ENCODE peak calls at places on chromosome 10, in seven cellular contexts. E is A549, F is cardiac muscle cell, X is lower lobe of right lung, Y is bronchial epithelial cell, Q is vagina, W is epithelial cell of esophagus. A is an unnamed sample.

GRCh38 chr10:62895058-62895457 is 78.9 kb upstream of the EGR2 start:
- DNase-seq in W (peak), Q (no peak), X (no peak), Y (no peak), E (no peak), F (peak), A (no peak)

GRCh38 chr10:22340362-22341189 is 4.7 kb upstream of the SPAG6 start:
- DNase-seq in E (peak), Y (no peak), F (peak), W (peak), Q (no peak), X (peak), A (peak)

GRCh38 chr10:110737886-110738634 is 93.9 kb downstream of the RBM20 start:
- DNase-seq in W (no peak), X (no peak), E (no peak), Y (peak), Q (no peak), F (peak), A (no peak)

GRCh38 chr10:104076743-104077160 is 8.9 kb downstream of the COL17A1 start:
- DNase-seq in F (peak), Q (no peak), W (no peak), Y (no peak), E (no peak), X (peak), A (peak)

GRCh38 chr10:108801220-108801619 is 1122.1 kb downstream of the XPNPEP1 start:
- DNase-seq in W (no peak), Q (no peak), X (no peak), F (no peak), E (no peak), Y (peak), A (no peak)

GRCh38 chr10:92081641-92082040 is 158.1 kb downstream of the BTAF1 start:
- DNase-seq in W (no peak), X (no peak), E (no peak), Y (no peak), F (no peak), Q (no peak), A (no peak)

GRCh38 chr10:46525177-46525823 is 31.2 kb downstream of the GPRIN2 start:
- DNase-seq in F (peak), Y (peak), Q (no peak), X (peak), W (peak), E (peak), A (peak)

GRCh38 chr10:93703066-93703465 is 674 bp upstream of the FRA10AC1 start:
- DNase-seq in E (no peak), W (peak), Q (no peak), X (no peak), Y (peak), F (peak), A (no peak)

GRCh38 chr10:129764011-129764900 is 199.8 kb downstream of the EBF3 start:
- DNase-seq in E (no peak), X (peak), Y (no peak), W (no peak), F (no peak), Q (peak), A (no peak)

GRCh38 chr10:93072713-93073538 is 767 bp upstream of the CYP26A1 start:
- DNase-seq in X (no peak), Q (peak), F (no peak), Y (no peak), W (no peak), E (no peak), A (no peak)

GRCh38 chr10:99834410-99834809 is 52.0 kb downstream of the ABCC2 start:
- DNase-seq in X (no peak), E (peak), F (peak), Y (peak), Q (no peak), W (peak), A (no peak)

GRCh38 chr10:13146383-13146782 is 15.0 kb upstream of the MCM10 start:
- DNase-seq in Q (no peak), Y (peak), F (peak), W (peak), X (no peak), E (peak), A (no peak)

GRCh38 chr10:93445097-93445960 is 36.8 kb downstream of the MYOF start:
- DNase-seq in Y (peak), W (peak), Q (no peak), F (peak), E (peak), X (peak), A (peak)

GRCh38 chr10:17216901-17217395 is 11.1 kb upstream of the VIM start:
- DNase-seq in X (no peak), Y (no peak), W (no peak), F (no peak), Q (no peak), E (no peak), A (no peak)

GRCh38 chr10:65294329-65294728 is 1631.5 kb upstream of the LRRTM3 start:
- DNase-seq in X (no peak), F (peak), Q (no peak), Y (no peak), W (no peak), E (no peak), A (peak)

GRCh38 chr10:17214486-17214885 is 13.0 kb upstream of the TRDMT1 start:
- DNase-seq in X (no peak), W (no peak), F (peak), E (no peak), Y (no peak), Q (no peak), A (no peak)

GRCh38 chr10:128209862-128210214 is 83.6 kb upstream of the MKI67 start:
- DNase-seq in Y (no peak), X (no peak), W (no peak), Q (no peak), E (no peak), F (no peak), A (no peak)
- H3K4me3 ChIP-seq in Y (no peak), X (peak), W (no peak), Q (peak), E (peak), F (no peak), A (no peak)

DNA sequence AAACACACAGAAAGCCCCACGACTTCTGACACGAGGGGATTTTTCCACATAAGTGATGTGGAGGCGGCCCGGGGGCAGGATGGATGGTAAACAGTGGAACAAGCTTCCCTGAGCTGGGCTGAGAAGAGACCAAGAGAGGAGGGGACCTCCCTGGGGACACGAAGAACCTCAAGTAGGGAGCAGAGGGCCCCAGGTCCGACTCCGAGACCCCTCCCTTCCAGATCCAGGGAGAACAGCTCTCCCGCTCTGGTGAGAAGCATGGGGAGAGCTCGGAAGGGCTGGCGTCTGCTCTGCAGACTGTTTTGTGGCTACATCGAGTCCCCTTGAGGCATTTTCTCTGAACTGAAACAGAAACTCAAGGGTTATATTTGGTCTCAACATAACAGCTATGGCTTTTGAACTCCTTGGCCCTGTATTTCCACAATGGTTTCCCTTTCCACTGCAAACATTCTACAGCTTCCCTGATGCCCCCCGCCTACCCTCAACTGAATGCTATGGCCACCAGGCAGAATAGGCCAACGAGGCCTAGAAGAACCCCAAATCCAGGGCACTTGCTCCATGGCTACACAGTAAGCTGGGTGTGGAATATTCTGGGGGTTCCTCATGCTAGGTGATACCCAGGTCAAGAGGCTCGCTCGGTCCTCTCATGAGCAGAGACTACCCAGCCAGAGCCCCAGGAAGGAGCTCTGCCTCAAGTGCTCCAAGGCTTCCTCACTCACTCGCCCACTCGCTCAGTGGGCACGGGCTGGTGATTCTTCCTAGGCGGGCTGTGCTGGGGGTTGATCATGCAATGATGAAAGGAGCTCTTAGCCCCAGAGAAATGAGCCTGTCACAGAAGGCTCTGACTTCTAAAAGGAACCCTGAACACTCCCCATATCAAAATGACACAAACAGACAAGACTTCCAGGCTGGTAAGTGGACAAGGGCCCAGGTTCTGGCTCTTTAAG is 47.5 kb downstream of the FAM53B start:
- DNase-seq in X (no peak), E (no peak), Q (no peak), F (no peak), W (no peak), Y (no peak), A (no peak)
- H3K4me3 ChIP-seq in X (no peak), E (no peak), Q (no peak), F (no peak), W (no peak), Y (no peak), A (no peak)

DNA sequence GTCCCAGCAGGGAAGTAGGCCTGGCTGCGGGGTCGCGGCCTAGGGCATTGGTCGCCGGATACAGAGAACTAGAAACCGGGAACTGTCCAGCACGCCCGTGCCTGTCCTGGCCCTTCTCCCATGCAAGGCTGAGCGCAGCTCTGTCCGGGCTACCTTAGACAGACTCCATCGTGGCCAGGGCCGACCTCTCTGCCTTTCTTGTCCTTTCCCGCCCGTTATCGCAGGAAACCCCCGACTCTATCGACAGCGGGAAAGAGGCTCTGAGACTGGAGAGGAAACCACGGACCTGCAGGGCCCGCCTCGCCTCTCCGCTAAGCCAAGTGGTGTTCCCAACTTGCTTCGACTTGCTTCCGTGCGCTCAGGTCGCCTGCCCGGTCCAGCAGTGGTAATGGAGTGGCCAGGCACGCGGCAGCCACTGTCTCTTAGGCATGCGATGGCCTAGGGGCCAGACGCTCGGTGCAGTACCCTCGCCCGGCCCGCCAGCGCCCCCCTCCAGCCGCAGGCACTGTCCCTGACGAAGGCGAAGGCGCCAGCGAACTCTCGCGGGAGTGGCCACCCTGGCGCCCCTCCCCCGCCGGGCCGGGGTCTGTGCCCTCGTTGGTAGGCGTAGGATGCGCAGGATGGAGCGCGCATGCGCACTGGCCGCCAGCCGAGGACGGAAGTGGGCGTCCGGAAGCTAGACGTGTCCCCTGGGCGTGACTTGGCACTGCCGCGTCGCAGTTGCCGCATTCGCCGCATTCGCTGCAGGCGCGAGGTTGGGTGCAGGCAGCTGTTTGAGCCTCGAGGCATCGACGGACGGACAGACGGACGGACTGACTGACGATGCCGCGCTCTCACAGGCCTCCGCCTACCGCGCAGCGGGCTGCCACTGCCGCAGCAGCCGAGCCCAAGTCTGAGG is 54.4 kb downstream of the MCMBP start:
- DNase-seq in X (peak), Q (no peak), W (peak), E (no peak), Y (peak), F (peak), A (peak)
- H3K4me3 ChIP-seq in X (peak), Q (peak), W (peak), E (no peak), Y (peak), F (peak), A (peak)

GRCh38 chr10:20089884-20090283 is 273.7 kb downstream of the PLXDC2 start:
- DNase-seq in E (no peak), Y (no peak), W (no peak), F (no peak), X (no peak), Q (no peak), A (no peak)
- H3K4me3 ChIP-seq in E (no peak), Y (no peak), W (no peak), F (no peak), X (no peak), Q (no peak), A (no peak)

GRCh38 chr10:58475322-58476277 is 37.1 kb upstream of the BICC1 start:
- DNase-seq in Y (peak), X (no peak), F (peak), W (no peak), Q (no peak), E (no peak), A (peak)
- H3K4me3 ChIP-seq in Y (no peak), X (no peak), F (no peak), W (no peak), Q (no peak), E (peak), A (no peak)

GRCh38 chr10:49115796-49116508 is 630 bp upstream of the VSTM4 start:
- DNase-seq in E (no peak), Q (peak), F (no peak), W (no peak), X (no peak), Y (no peak), A (no peak)
- H3K4me3 ChIP-seq in E (peak), Q (peak), F (no peak), W (no peak), X (peak), Y (no peak), A (no peak)

GRCh38 chr10:14602807-14603538 is 171.7 kb downstream of the FAM107B start:
- DNase-seq in Q (no peak), E (no peak), X (no peak), F (no peak), W (no peak), Y (no peak), A (peak)

GRCh38 chr10:14603539-14604102 is 171.1 kb downstream of the FAM107B start:
- DNase-seq in Y (no peak), E (no peak), X (no peak), F (no peak), W (no peak), Q (no peak), A (no peak)

GRCh38 chr10:14604181-14605142 is 170.2 kb downstream of the FAM107B start:
- DNase-seq in F (peak), E (peak), Y (peak), X (peak), W (peak), Q (no peak), A (peak)

GRCh38 chr10:14600065-14600464 is 174.6 kb downstream of the FAM107B start:
- DNase-seq in E (no peak), Q (peak), Y (no peak), W (no peak), F (no peak), X (no peak), A (no peak)

DNA sequence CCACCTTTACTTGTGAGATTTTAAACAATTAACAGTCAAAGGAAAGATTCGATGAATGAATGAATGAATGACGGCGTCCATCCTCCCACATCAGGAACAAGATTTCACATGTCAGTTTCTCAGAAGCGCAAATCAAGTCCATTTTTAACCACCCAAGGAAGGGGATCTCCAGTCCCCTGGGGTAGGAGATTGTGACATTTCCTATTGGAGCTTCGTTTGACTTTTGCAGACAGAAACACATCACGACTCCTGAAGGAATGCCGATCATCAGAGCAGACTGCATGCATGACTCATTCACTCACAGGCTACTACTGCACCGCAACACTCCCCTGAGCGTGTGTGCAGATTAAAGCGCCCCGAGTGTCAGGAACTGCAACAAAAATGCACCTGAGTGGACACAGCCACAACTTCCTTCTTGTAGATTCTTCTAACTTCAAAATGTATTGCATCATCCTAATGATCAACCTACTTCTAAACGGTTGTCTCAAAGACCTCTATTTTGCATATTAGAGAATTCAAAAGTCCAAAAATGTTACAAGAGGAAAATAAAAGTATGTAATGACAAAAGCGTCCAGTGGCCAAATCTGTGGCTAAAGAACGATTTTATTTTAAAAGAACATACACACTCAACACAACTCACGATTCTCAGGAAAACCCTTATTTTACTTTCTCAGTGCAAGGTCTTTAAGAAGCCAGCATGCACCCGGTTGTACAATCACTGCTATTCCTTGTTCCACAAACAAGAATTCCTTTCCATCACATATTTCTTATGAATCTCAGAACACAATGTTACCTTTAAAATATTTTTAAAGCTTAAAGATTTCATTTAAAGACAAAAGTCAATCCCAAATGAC is 172.6 kb downstream of the FAM107B start:
- DNase-seq in W (peak), Y (peak), E (peak), Q (no peak), F (peak), X (peak), A (peak)
- H3K4me3 ChIP-seq in W (no peak), Y (no peak), E (peak), Q (no peak), F (no peak), X (peak), A (no peak)

A was measured in mesendoderm.